ENCODE peak calls at places on chromosomes 7 and 10, in five cellular contexts. One of them, this sample, is unnamed.

GRCh38 chr10:69248117-69248730 is 28.1 kb downstream of the HKDC1 start:
- DNase-seq in COR-L47: no peak
- DNase-seq in right cardiac atrium: no peak
- DNase-seq in amniotic stem cell: no peak
- DNase-seq in RWPE1: no peak
- DNase-seq in this sample: no peak

GRCh38 chr10:119957451-119957850 is 64.9 kb downstream of the SEC23IP start:
- DNase-seq in COR-L47: no peak
- DNase-seq in right cardiac atrium: no peak
- DNase-seq in amniotic stem cell: no peak
- DNase-seq in RWPE1: no peak
- DNase-seq in this sample: no peak

GRCh38 chr10:98295401-98295811 is 27.4 kb upstream of the LOXL4 start:
- DNase-seq in COR-L47: no peak
- DNase-seq in right cardiac atrium: no peak
- DNase-seq in amniotic stem cell: no peak
- DNase-seq in RWPE1: no peak
- DNase-seq in this sample: no peak

GRCh38 chr10:59907537-59907917 is 1.2 kb upstream of the CCDC6 start:
- DNase-seq in COR-L47: peak; percentile 20
- DNase-seq in right cardiac atrium: no peak
- DNase-seq in amniotic stem cell: no peak
- DNase-seq in RWPE1: no peak
- DNase-seq in this sample: no peak

GRCh38 chr10:62972103-62972502 is 155.9 kb upstream of the EGR2 start:
- DNase-seq in COR-L47: no peak
- DNase-seq in right cardiac atrium: no peak
- DNase-seq in amniotic stem cell: no peak
- DNase-seq in RWPE1: no peak
- DNase-seq in this sample: no peak

GRCh38 chr7:129184979-129185670 is 3.3 kb upstream of the SMO start:
- DNase-seq in COR-L47: no peak
- DNase-seq in right cardiac atrium: no peak
- DNase-seq in amniotic stem cell: no peak
- DNase-seq in RWPE1: peak; percentile 64
- DNase-seq in this sample: no peak

GRCh38 chr7:98210513-98211220 is 572 bp upstream of the BHLHA15 start:
- DNase-seq in COR-L47: no peak
- DNase-seq in right cardiac atrium: peak; percentile 62
- DNase-seq in amniotic stem cell: no peak
- DNase-seq in RWPE1: no peak
- DNase-seq in this sample: no peak

GRCh38 chr7:128191136-128191844 is 49.8 kb upstream of the LEP start:
- DNase-seq in COR-L47: no peak
- DNase-seq in right cardiac atrium: no peak
- DNase-seq in amniotic stem cell: no peak
- DNase-seq in RWPE1: no peak
- DNase-seq in this sample: no peak

GRCh38 chr10:110502851-110503301 is 5.2 kb downstream of the DUSP5 start:
- DNase-seq in COR-L47: peak; percentile 25
- DNase-seq in right cardiac atrium: peak; percentile 63
- DNase-seq in amniotic stem cell: no peak
- DNase-seq in RWPE1: no peak
- DNase-seq in this sample: no peak

GRCh38 chr7:74063646-74064045 is 20.0 kb upstream of the LIMK1 start:
- DNase-seq in COR-L47: no peak
- DNase-seq in right cardiac atrium: peak; percentile 32
- DNase-seq in amniotic stem cell: no peak
- DNase-seq in RWPE1: no peak
- DNase-seq in this sample: no peak

GRCh38 chr7:114051871-114052324 is 133.1 kb upstream of the PPP1R3A start:
- DNase-seq in COR-L47: no peak
- DNase-seq in right cardiac atrium: no peak
- DNase-seq in amniotic stem cell: no peak
- DNase-seq in RWPE1: no peak
- DNase-seq in this sample: no peak

GRCh38 chr7:49630513-49630912 is 142.9 kb upstream of the VWC2 start:
- DNase-seq in COR-L47: no peak
- DNase-seq in right cardiac atrium: peak; percentile 61
- DNase-seq in amniotic stem cell: no peak
- DNase-seq in RWPE1: no peak
- DNase-seq in this sample: no peak

GRCh38 chr10:10498781-10499180 is 518.9 kb upstream of the CELF2 start:
- DNase-seq in COR-L47: no peak
- DNase-seq in right cardiac atrium: no peak
- DNase-seq in amniotic stem cell: no peak
- DNase-seq in RWPE1: no peak
- DNase-seq in this sample: no peak

GRCh38 chr10:98226508-98227144 is 41.4 kb downstream of the LOXL4 start:
- DNase-seq in COR-L47: no peak
- DNase-seq in right cardiac atrium: no peak
- DNase-seq in amniotic stem cell: no peak
- DNase-seq in RWPE1: no peak
- DNase-seq in this sample: no peak

GRCh38 chr7:44881610-44882009 is 3.7 kb downstream of the PURB start:
- DNase-seq in COR-L47: no peak
- DNase-seq in right cardiac atrium: no peak
- DNase-seq in amniotic stem cell: peak; percentile 42
- DNase-seq in RWPE1: peak; percentile 35
- DNase-seq in this sample: peak; percentile 88

GRCh38 chr10:96651998-96652431 is 65.2 kb upstream of the TM9SF3 start:
- DNase-seq in COR-L47: no peak
- DNase-seq in right cardiac atrium: no peak
- DNase-seq in amniotic stem cell: no peak
- DNase-seq in RWPE1: no peak
- DNase-seq in this sample: no peak

GRCh38 chr7:76513817-76514799 is 3.8 kb downstream of the UPK3B start:
- DNase-seq in COR-L47: no peak
- DNase-seq in right cardiac atrium: peak; percentile 57
- DNase-seq in amniotic stem cell: no peak
- DNase-seq in RWPE1: no peak
- DNase-seq in this sample: no peak

GRCh38 chr10:80204193-80204714 is 1.1 kb downstream of the ANXA11 start:
- DNase-seq in COR-L47: no peak
- DNase-seq in right cardiac atrium: no peak
- DNase-seq in amniotic stem cell: no peak
- DNase-seq in RWPE1: peak; percentile 76
- DNase-seq in this sample: no peak

GRCh38 chr10:101763141-101763540 is 12.8 kb downstream of the FGF8 start:
- DNase-seq in COR-L47: no peak
- DNase-seq in right cardiac atrium: no peak
- DNase-seq in amniotic stem cell: no peak
- DNase-seq in RWPE1: no peak
- DNase-seq in this sample: no peak

GRCh38 chr7:40922316-40922670 is 780.6 kb downstream of the INHBA start:
- DNase-seq in COR-L47: no peak
- DNase-seq in right cardiac atrium: no peak
- DNase-seq in amniotic stem cell: peak; percentile 65
- DNase-seq in RWPE1: peak; percentile 92
- DNase-seq in this sample: peak; percentile 24

GRCh38 chr7:30874656-30875317 is 36.9 kb upstream of the AQP1 start:
- DNase-seq in COR-L47: no peak
- DNase-seq in right cardiac atrium: peak; percentile 2
- DNase-seq in amniotic stem cell: no peak
- DNase-seq in RWPE1: no peak
- DNase-seq in this sample: no peak

GRCh38 chr10:32171213-32171612 is 115.0 kb upstream of the KIF5B start:
- DNase-seq in COR-L47: no peak
- DNase-seq in right cardiac atrium: no peak
- DNase-seq in amniotic stem cell: no peak
- DNase-seq in RWPE1: no peak
- DNase-seq in this sample: no peak

This sample was measured in HS-5.